ENCODE peak calls at places on chromosome 17, in eight cellular contexts. X is HCT116, B is tibial nerve, A is left lung, L is BE2C, C is HFF-Myc, E is A549, O is nephron progenitor cell. N is an unnamed sample.

GRCh38 chr17:10125761-10126553 is 72.4 kb downstream of the GAS7 start:
- DNase-seq in L (no peak), E (no peak), X (no peak), O (no peak), A (no peak), B (no peak), C (no peak), N (no peak)

GRCh38 chr17:14434506-14434905 is 133.6 kb downstream of the HS3ST3B1 start:
- DNase-seq in E (no peak), L (no peak), O (no peak), A (no peak), C (no peak), X (no peak), B (no peak), N (no peak)

GRCh38 chr17:42252528-42253172 is 23.5 kb downstream of the STAT5B start:
- DNase-seq in B (no peak), O (no peak), C (no peak), E (no peak), A (no peak), L (no peak), X (no peak), N (no peak)

GRCh38 chr17:50199211-50199633 is 2.2 kb downstream of the COL1A1 start:
- DNase-seq in B (no peak), E (no peak), C (no peak), L (no peak), X (no peak), A (no peak), O (no peak), N (no peak)

GRCh38 chr17:29789186-29790170 is 140.6 kb downstream of the SSH2 start:
- DNase-seq in B (no peak), L (no peak), E (no peak), O (no peak), A (peak), C (no peak), X (no peak), N (no peak)

GRCh38 chr17:62075308-62075815 is 10.3 kb upstream of the MED13 start:
- DNase-seq in X (no peak), C (no peak), O (no peak), L (no peak), B (no peak), A (no peak), E (no peak), N (no peak)

GRCh38 chr17:524570-524969 is 172.0 kb upstream of the RPH3AL start:
- DNase-seq in B (no peak), O (no peak), X (no peak), E (no peak), A (no peak), L (no peak), C (no peak), N (no peak)

GRCh38 chr17:35900693-35901487 is 20.7 kb upstream of the CCL5 start:
- DNase-seq in E (no peak), X (no peak), B (no peak), O (peak), L (no peak), C (no peak), A (no peak), N (no peak)

GRCh38 chr17:82050761-82051641 is 610 bp downstream of the RFNG start:
- DNase-seq in X (no peak), A (no peak), L (no peak), B (no peak), E (no peak), O (no peak), C (no peak), N (no peak)

GRCh38 chr17:48149174-48150106 is 41.9 kb downstream of the SNX11 start:
- DNase-seq in A (no peak), L (no peak), B (no peak), O (peak), C (no peak), E (peak), X (no peak), N (no peak)

GRCh38 chr17:57498443-57498842 is 242.1 kb downstream of the MSI2 start:
- DNase-seq in A (no peak), E (no peak), C (no peak), X (no peak), L (no peak), B (no peak), O (no peak), N (no peak)

GRCh38 chr17:19648475-19649406 is at the start of gene ALDH3A2:
- DNase-seq in B (peak), C (peak), O (peak), L (peak), E (peak), A (peak), X (peak), N (peak)
- TF ChIP-seq CTCF in B (peak), C (no peak), O (no peak), L (no peak), E (peak), A (no peak), X (no peak), N (peak)

GRCh38 chr17:40722146-40722720 is 18.7 kb upstream of the KRT24 start:
- DNase-seq in A (no peak), L (no peak), O (no peak), B (no peak), X (no peak), C (no peak), E (no peak), N (no peak)

GRCh38 chr17:40724656-40725055 is 21.1 kb upstream of the KRT24 start:
- DNase-seq in X (no peak), B (no peak), O (no peak), A (no peak), C (no peak), L (no peak), E (no peak), N (no peak)

GRCh38 chr17:40727447-40728231 is 24.1 kb upstream of the KRT24 start:
- DNase-seq in A (no peak), E (no peak), X (no peak), O (no peak), C (no peak), L (no peak), B (peak), N (no peak)

GRCh38 chr17:40730974-40731373 is 24.2 kb downstream of the KRT25 start:
- DNase-seq in X (no peak), L (no peak), B (no peak), E (no peak), C (no peak), A (no peak), O (no peak), N (no peak)

GRCh38 chr17:40726919-40727318 is 23.4 kb upstream of the KRT24 start:
- DNase-seq in X (peak), O (no peak), B (no peak), L (no peak), E (peak), C (no peak), A (no peak), N (no peak)
- TF ChIP-seq CTCF in X (peak), O (no peak), B (no peak), L (no peak), E (peak), C (no peak), A (peak), N (peak)

GRCh38 chr17:32609085-32609484 is 122.3 kb downstream of the CDK5R1 start:
- DNase-seq in O (no peak), E (peak), X (peak), B (peak), A (peak), C (no peak), L (peak), N (no peak)
- TF ChIP-seq CTCF in O (no peak), E (peak), X (peak), B (no peak), A (peak), C (peak), L (no peak), N (no peak)

DNA sequence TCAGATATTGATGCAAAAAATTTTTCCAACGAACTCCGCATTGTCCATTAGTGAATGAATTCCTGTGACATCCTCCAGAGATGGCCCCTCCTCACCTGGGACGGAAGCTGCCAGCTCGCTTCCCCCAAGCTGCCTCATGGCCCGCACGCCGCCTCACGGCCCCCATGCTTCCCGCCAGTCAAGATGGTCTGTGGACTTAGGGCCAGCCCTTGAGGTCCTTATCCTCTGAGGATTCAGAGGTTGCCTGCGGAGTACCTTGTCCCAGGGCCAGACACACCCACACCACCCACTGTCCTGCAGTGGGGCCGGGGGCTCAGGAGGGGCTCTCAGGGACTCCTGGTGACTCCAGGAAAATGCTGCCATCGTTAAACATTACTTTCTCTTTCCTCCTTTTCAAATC is 73.6 kb downstream of the SEC14L1 start:
- DNase-seq in B (no peak), A (no peak), X (no peak), C (no peak), O (no peak), E (no peak), L (no peak), N (no peak)
- TF ChIP-seq CTCF in B (no peak), A (no peak), X (no peak), C (no peak), O (no peak), E (no peak), L (no peak), N (no peak)

N was measured in progenitor cell of endocrine pancreas.